ENCODE peak calls at places on chromosomes 2 and 18, in five cellular contexts. V, A, T, L and U are unnamed samples.

GRCh38 chr2:14514001-14514400 is 118.5 kb upstream of the LRATD1 start:
- DNase-seq in V (no peak), A (no peak), T (no peak), L (peak; percentile 23), U (no peak)

GRCh38 chr18:43879350-43879749 is 602.1 kb upstream of the SYT4 start:
- DNase-seq in A (no peak), V (no peak), T (no peak), L (no peak), U (peak; percentile 43)

GRCh38 chr2:109555346-109555900 is 58.3 kb downstream of the SEPTIN10 start:
- DNase-seq in A (no peak), L (no peak), V (no peak), T (no peak), U (no peak)

GRCh38 chr2:133107436-133107835 is 437.4 kb upstream of the LYPD1 start:
- DNase-seq in T (no peak), V (no peak), A (no peak), L (no peak), U (no peak)

GRCh38 chr2:207163053-207163814 is 2.5 kb downstream of the KLF7 start:
- DNase-seq in V (peak; percentile 45), T (peak; percentile 29), A (peak; percentile 54), L (no peak), U (peak; percentile 46)

GRCh38 chr18:13308369-13308768 is 89.8 kb downstream of the LDLRAD4 start:
- DNase-seq in A (no peak), V (no peak), L (no peak), T (no peak), U (no peak)

GRCh38 chr2:233373316-233373715 is 19.0 kb downstream of the DGKD start:
- DNase-seq in T (no peak), A (no peak), L (no peak), V (no peak), U (no peak)

GRCh38 chr2:234426616-234427015 is 70.3 kb downstream of the ARL4C start:
- DNase-seq in T (no peak), L (no peak), A (no peak), V (no peak), U (no peak)

GRCh38 chr18:79517322-79517721 is 121.6 kb downstream of the NFATC1 start:
- DNase-seq in L (no peak), A (no peak), V (no peak), T (no peak), U (no peak)

GRCh38 chr2:95760839-95761525 is 169.2 kb downstream of the TRIM43 start:
- DNase-seq in A (no peak), L (no peak), T (no peak), V (no peak), U (no peak)

GRCh38 chr2:236146436-236146835 is 21.8 kb downstream of the GBX2 start:
- DNase-seq in V (no peak), L (no peak), A (no peak), T (no peak), U (no peak)

GRCh38 chr2:1769703-1770422 is 25.5 kb upstream of the PXDN start:
- DNase-seq in T (no peak), A (peak; percentile 44), V (peak; percentile 57), L (peak; percentile 92), U (peak; percentile 82)

GRCh38 chr2:37156071-37156856 is 516 bp downstream of the EIF2AK2 start:
- DNase-seq in L (peak; percentile 21), V (peak; percentile 38), T (peak; percentile 51), A (peak; percentile 52), U (peak; percentile 64)

GRCh38 chr2:231716641-231717280 is 8.4 kb downstream of the PTMA start:
- DNase-seq in V (no peak), A (no peak), T (no peak), L (no peak), U (no peak)